ENCODE peak calls at places on chromosomes 16 and 17, in seven cellular contexts. I is GM23338, M is spleen, S is prostate gland, F is upper lobe of left lung, R is transverse colon, B is SK-N-SH. T is an unnamed sample.

GRCh38 chr16:8519179-8519578 is 71.1 kb downstream of the TMEM114 start:
- DNase-seq in F (no peak), R (no peak), B (no peak), S (no peak), M (no peak), I (no peak), T (no peak)

GRCh38 chr17:10119203-10120112 is 78.9 kb downstream of the GAS7 start:
- DNase-seq in M (peak), I (peak), S (peak), F (no peak), R (peak), B (no peak), T (no peak)

GRCh38 chr17:19343671-19344151 is 18.8 kb downstream of the B9D1 start:
- DNase-seq in M (peak), S (no peak), I (peak), R (no peak), B (no peak), F (no peak), T (no peak)

GRCh38 chr16:56985288-56985961 is 3.9 kb upstream of the NLRC5 start:
- DNase-seq in S (no peak), I (no peak), B (no peak), R (peak), F (no peak), M (peak), T (no peak)

GRCh38 chr16:11148045-11148444 is 108.0 kb downstream of the SOCS1 start:
- DNase-seq in B (no peak), F (no peak), R (no peak), M (no peak), I (no peak), S (no peak), T (no peak)

GRCh38 chr16:54048994-54049929 is 237.3 kb downstream of the IRX3 start:
- DNase-seq in M (no peak), F (no peak), B (peak), S (no peak), R (no peak), I (peak), T (no peak)

GRCh38 chr16:73390936-73391335 is 343.0 kb upstream of the ZFHX3 start:
- DNase-seq in B (no peak), M (no peak), F (peak), S (no peak), I (no peak), R (no peak), T (no peak)

GRCh38 chr16:61182416-61182815 is 853.8 kb downstream of the CDH8 start:
- DNase-seq in R (no peak), B (no peak), S (no peak), M (no peak), I (no peak), F (no peak), T (no peak)

GRCh38 chr16:69190598-69190997 is 3.6 kb downstream of the SNTB2 start:
- DNase-seq in R (no peak), S (no peak), F (no peak), M (no peak), I (no peak), B (no peak), T (no peak)

GRCh38 chr16:46961373-46962353 is 11.8 kb downstream of the DNAJA2 start:
- DNase-seq in F (no peak), M (no peak), S (no peak), R (no peak), B (no peak), I (no peak), T (no peak)

GRCh38 chr16:58120216-58120615 is 9.0 kb downstream of the CFAP20 start:
- DNase-seq in B (no peak), M (no peak), F (no peak), I (no peak), S (no peak), R (no peak), T (no peak)

GRCh38 chr17:80443916-80444708 is 29.1 kb downstream of the ENDOV start:
- DNase-seq in F (peak), S (no peak), R (no peak), I (peak), M (no peak), B (peak), T (no peak)

GRCh38 chr16:22632621-22633020 is 121.9 kb downstream of the NPIPB5 start:
- DNase-seq in M (no peak), S (no peak), R (no peak), I (no peak), F (no peak), B (no peak), T (no peak)

GRCh38 chr17:31561469-31562412 is 170.3 kb downstream of the RAB11FIP4 start:
- DNase-seq in R (no peak), F (no peak), B (no peak), I (no peak), S (no peak), M (no peak), T (no peak)

GRCh38 chr17:27353469-27354050 is 59.6 kb downstream of the WSB1 start:
- DNase-seq in M (peak), F (peak), R (peak), I (peak), B (peak), S (peak), T (peak)
- TF ChIP-seq POLR2AphosphoS5 in M (peak), F (peak), R (peak), I (peak), B (peak), S (peak), T (peak)

GRCh38 chr17:40284085-40284713 is 3.5 kb upstream of the CDC6 start:
- DNase-seq in I (no peak), F (no peak), S (peak), R (peak), M (no peak), B (no peak), T (no peak)
- TF ChIP-seq CTCF in I (no peak), F (peak), S (no peak), R (peak), M (no peak), B (peak), T (no peak)

GRCh38 chr17:7497636-7498035 is 13.5 kb downstream of the POLR2A start:
- DNase-seq in S (no peak), I (no peak), F (no peak), R (no peak), B (no peak), M (no peak), T (no peak)
- TF ChIP-seq POLR2AphosphoS5 in S (no peak), I (no peak), F (no peak), R (no peak), B (no peak), M (no peak), T (no peak)

GRCh38 chr17:67032985-67033384 is 11.4 kb upstream of the CACNG1 start:
- DNase-seq in I (no peak), F (peak), B (no peak), S (no peak), M (no peak), R (no peak), T (no peak)
- TF ChIP-seq CTCF in I (no peak), F (no peak), B (no peak), S (no peak), M (no peak), R (no peak), T (no peak)

GRCh38 chr17:76033139-76033538 is 6.0 kb upstream of the EVPL start:
- DNase-seq in M (no peak), S (no peak), F (no peak), I (no peak), B (no peak), R (no peak), T (no peak)

GRCh38 chr17:76038050-76038449 is 10.9 kb upstream of the EVPL start:
- DNase-seq in B (no peak), I (no peak), S (no peak), M (no peak), F (no peak), R (no peak), T (no peak)

GRCh38 chr17:76034433-76035185 is 7.5 kb upstream of the EVPL start:
- DNase-seq in S (no peak), R (no peak), M (no peak), B (no peak), I (no peak), F (peak), T (no peak)

GRCh38 chr17:76039121-76039520 is 12.0 kb upstream of the EVPL start:
- DNase-seq in R (no peak), F (no peak), M (no peak), I (no peak), S (no peak), B (no peak), T (no peak)

DNA sequence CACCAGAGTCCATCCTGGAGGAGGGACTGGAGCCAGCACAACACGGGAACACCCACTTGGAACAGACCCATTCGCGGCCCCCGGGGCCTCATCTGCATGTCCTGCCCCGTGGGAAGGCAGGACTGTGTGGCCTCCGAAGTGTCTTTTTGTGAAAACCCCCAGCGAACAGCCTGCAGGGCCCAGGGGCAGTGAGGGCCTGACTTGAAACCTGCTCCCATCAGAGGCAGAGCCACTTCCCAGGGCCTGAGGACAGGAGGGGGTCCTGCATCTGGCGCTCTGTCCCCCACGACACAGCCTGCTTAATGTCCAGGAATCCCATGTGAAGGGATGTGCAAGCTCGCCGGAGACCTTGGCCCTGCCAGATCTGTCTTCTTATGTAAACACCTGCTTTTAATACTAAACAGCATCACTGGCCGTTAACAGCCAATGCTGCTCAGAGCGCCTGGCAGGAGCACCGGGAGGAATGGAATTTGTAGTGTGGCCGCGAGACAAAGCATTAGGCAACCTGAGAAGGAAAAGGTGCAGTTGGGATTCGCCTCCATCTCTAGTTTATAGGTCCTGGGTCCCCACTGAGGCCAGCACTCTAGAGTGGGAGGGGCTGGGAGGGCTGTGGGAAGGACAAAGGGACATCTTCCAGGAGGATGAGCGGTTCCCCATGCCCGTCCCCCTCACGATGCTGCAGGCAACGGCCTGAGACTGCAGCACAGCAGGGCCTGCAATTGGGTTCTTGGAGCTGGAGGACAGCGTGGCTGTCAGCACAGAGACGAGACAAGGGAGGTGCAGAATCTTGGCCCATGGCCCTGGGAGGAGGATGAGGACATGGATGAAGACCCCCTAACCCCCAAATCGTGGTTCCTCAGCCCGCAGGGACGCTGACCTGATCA is 9.6 kb upstream of the EVPL start:
- DNase-seq in B (peak), I (peak), F (no peak), S (no peak), M (no peak), R (peak), T (no peak)
- TF ChIP-seq POLR2AphosphoS5 in B (no peak), I (no peak), F (no peak), S (peak), M (no peak), R (peak), T (no peak)

GRCh38 chr17:20924306-20924705 is 118.5 kb downstream of the USP22 start:
- DNase-seq in I (no peak), F (no peak), R (no peak), S (no peak), M (no peak), B (no peak), T (no peak)

GRCh38 chr17:20916383-20916782 is 126.4 kb downstream of the USP22 start:
- DNase-seq in R (no peak), B (no peak), S (no peak), I (no peak), F (no peak), M (no peak), T (no peak)

GRCh38 chr17:20922128-20922670 is 120.6 kb downstream of the USP22 start:
- DNase-seq in R (no peak), F (no peak), S (no peak), I (no peak), B (no peak), M (no peak), T (no peak)

GRCh38 chr17:20920813-20921199 is 122.0 kb downstream of the USP22 start:
- DNase-seq in I (peak), S (no peak), M (no peak), B (no peak), R (no peak), F (no peak), T (no peak)

GRCh38 chr17:20919990-20920812 is 122.6 kb downstream of the USP22 start:
- DNase-seq in S (no peak), B (no peak), I (no peak), M (no peak), F (no peak), R (no peak), T (no peak)
- TF ChIP-seq CTCF in S (no peak), B (no peak), I (no peak), M (no peak), F (no peak), R (no peak), T (no peak)

GRCh38 chr17:75128694-75129505 is 2.6 kb downstream of the NT5C start:
- DNase-seq in M (peak), I (no peak), R (no peak), S (no peak), F (peak), B (no peak), T (no peak)
- TF ChIP-seq POLR2AphosphoS5 in M (no peak), I (peak), R (no peak), S (no peak), F (no peak), B (no peak), T (no peak)